ENCODE peak calls at places on chromosomes 6 and 20, in six cellular contexts. Z is effector memory CD4-positive, alpha-beta T cell; M is activated CD8-positive, alpha-beta memory T cell treated with anti-CD3 and anti-CD28 coated beads, Interleukin-2, amount 50 U/mL, for 4 hours; E is adrenal gland; X is astrocyte of the cerebellum; B is C1 segment of cervical spinal cord. C is an unnamed sample.

GRCh38 chr6:74356385-74356784 is 660.4 kb downstream of the CD109 start:
- DNase-seq in Z (no peak), E (no peak), X (no peak), B (no peak), M (no peak), C (no peak)

GRCh38 chr6:35081426-35081851 is 59.7 kb downstream of the TCP11 start:
- DNase-seq in X (peak), E (peak), Z (no peak), M (no peak), B (no peak), C (no peak)

GRCh38 chr20:60977896-60978295 is 274.2 kb upstream of the CDH4 start:
- DNase-seq in M (no peak), E (no peak), Z (no peak), X (no peak), B (no peak), C (no peak)

GRCh38 chr20:51417745-51418529 is 124.6 kb downstream of the NFATC2 start:
- DNase-seq in B (no peak), M (peak), X (no peak), E (no peak), Z (peak), C (no peak)

GRCh38 chr6:128028183-128028582 is 127.3 kb upstream of the THEMIS start:
- DNase-seq in M (no peak), X (no peak), B (no peak), E (no peak), Z (no peak), C (no peak)

GRCh38 chr6:168367285-168367720 is 47.7 kb upstream of the DACT2 start:
- DNase-seq in B (no peak), X (no peak), M (no peak), Z (no peak), E (no peak), C (no peak)

GRCh38 chr6:81816387-81816786 is 63.9 kb upstream of the TENT5A start:
- DNase-seq in B (no peak), E (no peak), X (no peak), M (no peak), Z (no peak), C (no peak)

GRCh38 chr6:161453558-161453957 is 179.7 kb upstream of the AGPAT4 start:
- DNase-seq in X (no peak), B (no peak), Z (no peak), M (no peak), E (no peak), C (no peak)

GRCh38 chr6:150939399-150939798 is 73.9 kb downstream of the MTHFD1L start:
- DNase-seq in Z (no peak), M (no peak), E (no peak), B (no peak), X (no peak), C (no peak)

GRCh38 chr20:60725311-60725906 is 526.7 kb upstream of the CDH4 start:
- DNase-seq in B (no peak), Z (no peak), E (no peak), M (no peak), X (no peak), C (no peak)

GRCh38 chr6:4093288-4093687 is 14.4 kb upstream of the FAM217A start:
- DNase-seq in Z (no peak), M (no peak), B (no peak), X (no peak), E (no peak), C (no peak)

GRCh38 chr6:55950071-55950814 is 74.9 kb upstream of the BMP5 start:
- DNase-seq in M (no peak), B (no peak), X (no peak), Z (no peak), E (no peak), C (peak)

C was measured in right cardiac atrium.